ENCODE peak calls at places on chromosomes 13 and 19, in five cellular contexts. Q is mammary epithelial cell, C is body of pancreas, S is SJSA1, L is neural progenitor cell. B is an unnamed sample.

GRCh38 chr13:80010286-80010831 is 330.6 kb downstream of the SPRY2 start:
- DNase-seq in S (no peak), Q (no peak), L (no peak), C (peak), B (no peak)

GRCh38 chr13:52862358-52863206 is 14.1 kb upstream of the PCDH8 start:
- DNase-seq in L (peak), S (no peak), C (no peak), Q (no peak), B (peak)

GRCh38 chr13:90686438-90686837 is 661.0 kb upstream of the MIR17HG start:
- DNase-seq in L (no peak), S (no peak), Q (peak), C (no peak), B (no peak)

GRCh38 chr13:51764184-51765141 is 39.5 kb downstream of the DHRS12 start:
- DNase-seq in C (peak), S (peak), L (no peak), Q (no peak), B (no peak)

GRCh38 chr13:41019578-41020347 is 647 bp upstream of the ELF1 start:
- DNase-seq in C (peak), L (no peak), S (no peak), Q (no peak), B (peak)

GRCh38 chr19:1785310-1785709 is 26.8 kb downstream of the ATP8B3 start:
- DNase-seq in L (no peak), S (no peak), C (no peak), Q (no peak), B (no peak)

GRCh38 chr13:32262165-32262564 is 53.0 kb downstream of the ZAR1L start:
- DNase-seq in S (no peak), L (no peak), C (no peak), Q (peak), B (no peak)

GRCh38 chr19:47545061-47545948 is 27.6 kb downstream of the ZNF541 start:
- DNase-seq in Q (no peak), L (no peak), S (no peak), C (no peak), B (no peak)

GRCh38 chr13:109036091-109036490 is 406.7 kb downstream of the MYO16 start:
- DNase-seq in Q (no peak), L (no peak), S (peak), C (no peak), B (no peak)

GRCh38 chr13:46753917-46754316 is 43.0 kb downstream of the ESD start:
- DNase-seq in L (no peak), Q (no peak), S (no peak), C (no peak), B (no peak)

GRCh38 chr13:30690282-30691188 is 44.8 kb upstream of the ALOX5AP start:
- DNase-seq in Q (peak), S (peak), L (no peak), C (peak), B (no peak)

GRCh38 chr13:109955598-109955997 is 169.2 kb upstream of the IRS2 start:
- DNase-seq in S (no peak), Q (no peak), L (no peak), C (no peak), B (no peak)

GRCh38 chr13:30997697-30998547 is 65.5 kb downstream of the TEX26 start:
- DNase-seq in C (no peak), Q (no peak), S (no peak), L (no peak), B (peak)

GRCh38 chr19:18879579-18880373 is 16.2 kb downstream of the CERS1 start:
- DNase-seq in L (peak), C (no peak), Q (peak), S (no peak), B (peak)

GRCh38 chr19:45641274-45642105 is 2.3 kb upstream of the EML2 start:
- DNase-seq in L (peak), S (peak), C (peak), Q (peak), B (no peak)

GRCh38 chr13:52850396-52851152 is 2.1 kb upstream of the PCDH8 start:
- DNase-seq in Q (peak), S (no peak), L (peak), C (peak), B (peak)

GRCh38 chr13:28501547-28501946 is 6.6 kb upstream of the FLT1 start:
- DNase-seq in S (no peak), C (no peak), Q (no peak), L (no peak), B (no peak)

GRCh38 chr13:41315466-41316047 is 4.5 kb downstream of the NAA16 start:
- DNase-seq in Q (peak), S (no peak), L (no peak), C (no peak), B (no peak)

GRCh38 chr19:45340232-45340898 is at the start of gene KLC3:
- DNase-seq in L (peak), Q (peak), C (peak), S (no peak), B (peak)

GRCh38 chr13:42114278-42114677 is 65.8 kb downstream of the DGKH start:
- DNase-seq in C (no peak), S (no peak), L (no peak), Q (no peak), B (peak)

GRCh38 chr13:95083758-95084157 is 217.5 kb downstream of the ABCC4 start:
- DNase-seq in C (no peak), L (no peak), S (no peak), Q (peak), B (no peak)

GRCh38 chr19:49689133-49690072 is at the start of gene ADM5:
- DNase-seq in S (no peak), Q (no peak), C (peak), L (peak), B (peak)

GRCh38 chr19:49690656-49691242 is at the start of gene CPT1C:
- DNase-seq in S (no peak), Q (no peak), C (peak), L (peak), B (peak)

GRCh38 chr19:49690073-49690655 is 752 bp upstream of the CPT1C start:
- DNase-seq in C (no peak), L (peak), S (no peak), Q (no peak), B (no peak)

GRCh38 chr19:49691243-49692101 is 556 bp downstream of the CPT1C start:
- DNase-seq in Q (no peak), L (peak), C (no peak), S (no peak), B (peak)

GRCh38 chr19:49692102-49692599 is 1.2 kb downstream of the CPT1C start:
- DNase-seq in L (no peak), Q (no peak), C (no peak), S (no peak), B (peak)
- H3K4me3 ChIP-seq in L (peak), Q (no peak), C (no peak), S (no peak), B (peak)

GRCh38 chr13:20159646-20160345 is 1.1 kb downstream of the GJA3 start:
- DNase-seq in Q (no peak), L (peak), C (no peak), S (no peak), B (no peak)

GRCh38 chr13:20160346-20161274 is at the start of gene GJA3:
- DNase-seq in L (peak), S (no peak), C (no peak), Q (peak), B (peak)

GRCh38 chr13:20157387-20157786 is 3.5 kb downstream of the GJA3 start:
- DNase-seq in L (no peak), Q (no peak), S (no peak), C (no peak), B (no peak)

GRCh38 chr13:20161951-20162300 is 1.1 kb upstream of the GJA3 start:
- DNase-seq in C (no peak), S (no peak), Q (no peak), L (peak), B (no peak)

DNA sequence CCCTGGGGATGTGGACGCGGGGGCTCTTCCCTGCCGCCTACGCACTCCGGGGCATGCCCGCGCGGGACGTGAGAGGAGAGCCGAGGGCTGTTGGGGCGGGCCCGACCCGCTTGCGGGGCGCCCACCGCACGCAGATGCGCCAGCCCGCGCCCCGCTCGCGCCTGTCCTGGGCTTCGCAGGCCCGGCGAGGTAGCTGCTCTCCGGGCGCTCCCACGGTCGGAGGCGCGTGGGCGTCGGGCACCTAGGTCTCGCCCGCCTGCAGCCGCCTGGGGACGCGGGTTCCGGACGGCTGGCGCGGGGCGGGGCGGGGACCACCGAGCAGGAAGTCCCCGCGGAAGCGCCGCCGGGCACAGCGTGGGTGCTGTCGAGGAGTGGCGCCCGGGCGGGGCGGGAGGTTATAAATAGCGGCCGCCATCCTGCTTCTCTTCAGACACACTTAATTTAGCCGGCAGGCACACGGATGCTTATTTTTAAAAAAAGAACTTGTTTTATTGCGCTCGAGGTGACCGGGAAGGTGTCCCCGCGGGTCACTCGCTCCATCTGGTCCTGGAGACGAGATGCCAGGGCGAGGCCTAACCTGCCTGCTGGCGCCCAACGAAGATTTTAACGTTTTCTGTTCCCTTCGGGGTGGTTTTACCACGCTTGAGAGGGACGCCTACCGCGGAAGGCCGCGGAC is 561 bp upstream of the GJA3 start:
- DNase-seq in C (no peak), L (peak), Q (peak), S (no peak), B (peak)
- H3K4me3 ChIP-seq in C (no peak), L (peak), Q (peak), S (no peak), B (no peak)

DNA sequence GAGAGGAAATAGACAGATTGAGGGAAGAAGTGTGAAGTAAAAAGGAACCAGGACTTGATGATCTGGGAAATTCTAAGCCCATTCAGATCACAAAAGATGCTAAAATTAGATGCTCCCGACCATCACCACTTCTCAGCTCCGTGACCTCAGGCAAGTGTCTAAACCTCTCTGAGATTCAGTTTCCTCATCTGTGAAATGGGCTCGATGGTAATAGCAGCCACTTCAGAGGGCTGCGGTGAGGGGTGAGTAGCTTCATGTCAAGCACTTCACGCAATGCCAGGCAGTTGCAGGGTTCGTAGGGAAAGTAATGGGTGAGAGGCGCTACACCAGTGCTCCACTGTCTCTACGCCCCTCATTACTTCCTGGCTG is 9.0 kb upstream of the NFIC start:
- DNase-seq in L (no peak), C (no peak), Q (no peak), S (no peak), B (no peak)
- H3K4me3 ChIP-seq in L (no peak), C (no peak), Q (no peak), S (no peak), B (no peak)

GRCh38 chr19:4584670-4585460 is 25.4 kb upstream of the SEMA6B start:
- DNase-seq in C (no peak), S (no peak), Q (no peak), L (peak), B (peak)
- H3K4me3 ChIP-seq in C (no peak), S (no peak), Q (peak), L (peak), B (peak)

GRCh38 chr13:71865858-71866172 is 1.2 kb downstream of the DACH1 start:
- DNase-seq in Q (no peak), L (peak), S (no peak), C (no peak), B (peak)

GRCh38 chr13:71867101-71867814 is at the start of gene DACH1:
- DNase-seq in Q (peak), C (peak), L (peak), S (peak), B (peak)

GRCh38 chr13:71864094-71864980 is 2.7 kb downstream of the DACH1 start:
- DNase-seq in S (no peak), L (peak), Q (peak), C (peak), B (peak)

GRCh38 chr13:71864981-71865857 is 1.8 kb downstream of the DACH1 start:
- DNase-seq in C (peak), L (peak), Q (peak), S (peak), B (peak)

DNA sequence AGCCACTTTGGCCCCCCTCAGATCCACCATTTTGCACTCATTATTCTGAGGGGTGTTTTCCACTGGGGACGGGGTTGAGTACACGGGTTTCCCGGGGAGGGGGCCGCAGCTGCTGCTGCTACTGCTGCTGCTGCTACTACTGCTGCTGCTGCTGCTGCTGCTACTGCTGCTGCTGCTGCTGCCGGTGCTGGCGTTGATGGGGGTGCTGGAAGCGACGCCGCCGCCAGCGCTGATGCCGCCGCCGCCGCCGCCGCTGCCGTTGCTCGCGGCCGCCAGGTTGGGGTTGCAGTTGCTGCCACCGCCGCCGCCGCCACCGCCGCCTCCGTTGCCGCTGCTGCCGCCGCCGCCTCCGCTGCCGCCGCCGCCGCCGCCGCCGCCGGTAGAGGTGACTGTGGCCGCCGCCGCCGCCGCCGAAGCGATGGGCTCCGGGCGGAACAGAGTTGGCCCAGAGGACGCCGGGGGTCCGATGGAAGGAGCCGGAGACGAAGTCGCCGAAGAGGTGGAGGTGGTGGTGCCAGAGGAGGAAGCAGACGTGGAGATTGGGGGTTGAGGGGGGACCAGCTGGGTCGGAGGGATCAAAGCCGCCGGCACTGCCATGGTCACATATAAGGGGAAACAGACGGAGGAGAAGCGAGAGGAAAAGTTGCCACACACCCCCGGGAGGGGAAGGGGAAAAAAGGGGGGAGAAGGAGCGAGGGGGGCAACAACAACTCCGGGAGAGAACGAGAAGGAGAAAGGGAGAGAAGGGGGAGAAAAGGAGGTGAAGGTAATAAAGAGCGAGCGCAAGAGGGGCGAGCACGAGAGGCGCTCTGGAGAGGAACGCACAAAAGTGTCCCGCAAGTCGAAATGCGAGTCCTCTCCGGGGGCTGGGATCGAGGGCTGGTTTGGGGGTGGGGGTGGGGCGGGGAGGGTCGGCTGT is 572 bp downstream of the DACH1 start:
- DNase-seq in L (peak), S (no peak), C (peak), Q (peak), B (peak)
- H3K4me3 ChIP-seq in L (peak), S (peak), C (peak), Q (peak), B (peak)

GRCh38 chr19:41565384-41565730 is 10.6 kb upstream of the CEACAM21 start:
- DNase-seq in L (no peak), C (no peak), Q (no peak), S (no peak), B (no peak)

GRCh38 chr19:41563847-41564514 is 12.0 kb upstream of the CEACAM21 start:
- DNase-seq in C (no peak), S (no peak), L (peak), Q (peak), B (no peak)

GRCh38 chr19:41569481-41570150 is 6.3 kb upstream of the CEACAM21 start:
- DNase-seq in L (no peak), C (no peak), S (no peak), Q (no peak), B (no peak)

GRCh38 chr19:41570179-41570578 is 5.8 kb upstream of the CEACAM21 start:
- DNase-seq in S (no peak), C (no peak), L (no peak), Q (no peak), B (no peak)

DNA sequence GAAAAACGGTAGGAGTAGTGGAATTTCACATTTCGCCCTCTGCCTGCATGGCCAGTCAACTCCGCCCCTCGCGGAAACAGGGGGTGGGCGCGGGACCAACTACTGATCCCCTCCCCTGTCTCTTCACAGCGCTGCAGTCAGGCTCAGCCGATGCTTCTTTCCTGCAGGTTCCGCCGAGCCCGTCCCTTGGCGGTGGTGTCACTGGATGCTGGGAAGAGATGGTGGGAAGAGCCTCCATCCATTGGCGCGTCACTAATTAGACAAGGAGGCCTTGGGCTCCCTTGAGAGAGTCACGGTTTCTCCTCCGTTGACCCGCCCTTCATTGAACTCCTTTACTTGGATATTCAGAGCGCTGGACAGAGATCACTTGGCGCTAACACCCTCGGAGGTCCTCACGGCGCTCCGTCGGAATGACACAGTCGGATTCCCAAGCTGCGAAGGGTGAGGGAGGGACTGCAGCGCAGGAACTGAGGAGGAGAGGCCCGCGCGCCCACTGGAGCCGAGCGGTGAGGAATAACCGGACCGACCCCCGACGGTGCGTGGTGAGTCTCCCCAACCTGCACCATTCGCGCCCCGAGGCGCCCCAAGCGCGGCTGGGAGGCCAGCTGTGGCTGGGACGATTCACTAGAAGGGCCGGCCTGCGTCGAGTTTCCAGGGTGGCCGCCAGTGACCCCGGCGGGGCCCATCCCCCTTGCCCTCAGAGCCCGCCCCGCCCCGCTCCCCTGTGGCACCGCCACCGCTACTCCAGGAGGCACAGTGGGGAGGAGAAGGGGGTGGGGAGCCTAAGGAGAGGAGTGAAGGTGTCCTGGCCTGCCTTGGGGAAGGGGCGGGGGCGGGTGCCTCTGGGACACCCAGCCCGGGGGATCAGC is 11.2 kb upstream of the CEACAM21 start:
- DNase-seq in Q (no peak), C (no peak), L (peak), S (no peak), B (peak)
- H3K4me3 ChIP-seq in Q (no peak), C (no peak), L (peak), S (no peak), B (no peak)

DNA sequence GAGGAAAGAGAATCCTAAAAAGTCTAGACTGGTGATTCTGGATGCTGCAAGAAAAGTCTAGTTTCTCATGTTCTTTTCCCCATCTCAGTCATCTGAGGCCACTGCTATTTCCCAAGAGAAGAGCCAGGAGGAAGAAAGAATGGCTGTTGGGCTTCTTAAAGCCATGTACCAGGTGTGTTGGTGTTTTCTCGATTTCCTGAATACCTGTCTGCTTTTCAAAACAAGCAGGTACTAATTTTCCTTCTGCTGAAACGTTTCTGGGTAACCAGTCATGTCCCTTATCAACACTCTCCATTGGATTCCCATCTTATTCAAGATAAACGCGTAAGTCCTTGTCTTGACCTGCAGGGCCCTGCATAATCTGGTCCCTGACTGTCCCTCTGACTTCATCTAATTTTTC is 1.1 kb downstream of the ZNF570 start:
- DNase-seq in Q (no peak), C (no peak), L (no peak), S (no peak), B (no peak)
- H3K4me3 ChIP-seq in Q (peak), C (no peak), L (peak), S (no peak), B (peak)

DNA sequence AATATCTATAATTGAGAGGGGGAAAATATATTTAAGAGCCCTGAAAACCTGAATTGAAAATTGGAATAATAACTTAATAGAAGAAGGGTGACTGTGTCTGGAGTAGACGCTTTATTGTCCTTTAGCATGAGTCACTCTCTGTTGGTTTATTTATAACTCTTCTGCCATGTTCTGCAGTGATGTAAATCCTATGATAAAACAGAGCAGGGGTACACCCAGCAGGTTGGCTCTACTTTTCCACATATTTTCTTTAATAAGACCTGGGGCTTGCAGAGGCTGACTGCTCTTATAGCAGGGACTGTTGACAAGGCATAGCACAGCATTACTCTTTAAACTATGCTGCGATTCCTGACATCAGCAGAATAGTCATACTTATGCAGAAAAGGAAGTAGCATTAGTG is 389.9 kb upstream of the PCDH9 start:
- DNase-seq in L (no peak), C (no peak), Q (no peak), S (no peak), B (no peak)
- H3K4me3 ChIP-seq in L (no peak), C (no peak), Q (no peak), S (no peak), B (no peak)